ENCODE peak calls at places on chromosome 17, in ten cellular contexts. R, Z, B, W, V, U, D, O, F and J are unnamed samples.

GRCh38 chr17:28008526-28008925 is 34.0 kb upstream of the NLK start:
- DNase-seq in R (peak; percentile 6), Z (peak; percentile 36), B (peak; percentile 76), W (peak; percentile 67), V (no peak), U (peak; percentile 66), D (peak; percentile 2), O (peak; percentile 13), F (peak; percentile 71), J (no peak)

GRCh38 chr17:29664743-29665479 is 42.2 kb upstream of the CORO6 start:
- DNase-seq in R (no peak), Z (no peak), B (no peak), W (no peak), V (peak; percentile 37), U (peak; percentile 73), D (peak; percentile 16), O (no peak), F (no peak), J (no peak)

GRCh38 chr17:48047113-48047740 is 932 bp upstream of the NFE2L1 start:
- DNase-seq in R (peak; percentile 29), Z (no peak), B (no peak), W (no peak), V (no peak), U (no peak), D (no peak), O (no peak), F (no peak), J (no peak)

GRCh38 chr17:9802294-9802693 is 10.9 kb upstream of the DHRS7C start:
- DNase-seq in R (no peak), Z (peak; percentile 59), B (no peak), W (no peak), V (no peak), U (no peak), D (no peak), O (no peak), F (no peak), J (no peak)

GRCh38 chr17:19867094-19867653 is 562 bp downstream of the ULK2 start:
- DNase-seq in R (peak; percentile 54), Z (peak; percentile 83), B (peak; percentile 62), W (peak; percentile 73), V (peak; percentile 70), U (peak; percentile 54), D (no peak), O (peak; percentile 72), F (peak; percentile 74), J (peak; percentile 46)

GRCh38 chr17:55266051-55266957 is 1.5 kb downstream of the HLF start:
- DNase-seq in R (no peak), Z (peak; percentile 50), B (peak; percentile 10), W (no peak), V (no peak), U (no peak), D (no peak), O (no peak), F (no peak), J (no peak)

GRCh38 chr17:50517504-50518264 is 9.4 kb downstream of the MYCBPAP start:
- DNase-seq in R (no peak), Z (no peak), B (no peak), W (no peak), V (no peak), U (no peak), D (no peak), O (no peak), F (no peak), J (no peak)

GRCh38 chr17:58513391-58513912 is 986 bp downstream of the MTMR4 start:
- DNase-seq in R (peak; percentile 21), Z (no peak), B (no peak), W (no peak), V (peak; percentile 51), U (no peak), D (no peak), O (peak; percentile 68), F (peak; percentile 12), J (no peak)

GRCh38 chr17:44071772-44072171 is 1.2 kb downstream of the G6PC3 start:
- DNase-seq in R (no peak), Z (no peak), B (no peak), W (no peak), V (no peak), U (peak; percentile 14), D (no peak), O (no peak), F (no peak), J (no peak)

GRCh38 chr17:44067547-44067945 is 1.1 kb upstream of the LSM12 start:
- DNase-seq in R (no peak), Z (no peak), B (no peak), W (no peak), V (no peak), U (no peak), D (no peak), O (no peak), F (no peak), J (no peak)

GRCh38 chr17:44071198-44071520 is 624 bp downstream of the G6PC3 start:
- DNase-seq in R (no peak), Z (no peak), B (no peak), W (no peak), V (no peak), U (peak; percentile 88), D (no peak), O (no peak), F (no peak), J (no peak)

GRCh38 chr17:44069974-44070454 is 521 bp upstream of the G6PC3 start:
- DNase-seq in R (peak; percentile 12), Z (no peak), B (no peak), W (peak; percentile 46), V (no peak), U (no peak), D (no peak), O (no peak), F (peak; percentile 38), J (no peak)

DNA sequence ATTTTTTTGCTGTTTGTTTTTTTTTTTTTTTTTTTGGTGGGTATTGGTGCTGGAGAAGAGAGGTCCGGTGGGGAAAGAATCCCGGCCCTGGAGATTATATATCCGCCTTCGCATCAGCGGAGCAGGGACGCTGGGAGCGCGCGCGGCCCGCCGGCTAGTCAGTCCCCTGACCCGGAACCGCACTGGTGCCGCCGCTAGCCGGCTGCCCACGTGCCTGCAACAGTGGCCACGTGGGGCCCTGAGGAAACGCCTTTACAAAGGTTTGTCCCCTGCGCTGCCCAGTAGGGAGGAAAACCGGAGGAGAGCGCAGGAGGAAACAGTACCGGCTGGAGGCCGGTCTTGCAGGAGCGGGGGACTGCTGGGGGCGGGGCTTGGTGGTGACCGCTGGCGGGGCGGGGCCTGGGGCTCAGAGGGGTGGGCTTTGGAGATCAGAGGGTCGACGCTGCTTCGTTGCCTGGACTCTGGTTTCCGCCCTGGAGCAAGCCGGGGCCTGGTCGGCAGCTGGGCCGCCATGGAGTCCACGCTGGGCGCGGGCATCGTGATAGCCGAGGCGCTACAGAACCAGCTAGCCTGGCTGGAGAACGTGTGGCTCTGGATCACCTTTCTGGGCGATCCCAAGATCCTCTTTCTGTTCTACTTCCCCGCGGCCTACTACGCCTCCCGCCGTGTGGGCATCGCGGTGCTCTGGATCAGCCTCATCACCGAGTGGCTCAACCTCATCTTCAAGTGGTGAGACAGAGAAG is at the start of gene G6PC3:
- DNase-seq in R (peak; percentile 89), Z (peak; percentile 98), B (peak; percentile 95), W (peak; percentile 93), V (peak; percentile 97), U (peak; percentile 98), D (peak; percentile 89), O (peak; percentile 98), F (peak; percentile 93), J (peak; percentile 69)
- TF ChIP-seq CTCF in R (no peak), Z (no peak), B (no peak), W (no peak), V (no peak), U (peak; percentile 11), D (peak; percentile 6), O (no peak), F (no peak), J (no peak)

GRCh38 chr17:491086-492014 is 138.7 kb upstream of the RPH3AL start:
- DNase-seq in R (peak; percentile 15), Z (peak; percentile 73), B (peak; percentile 52), W (peak; percentile 74), V (peak; percentile 49), U (peak; percentile 69), D (no peak), O (peak; percentile 21), F (peak; percentile 68), J (peak; percentile 57)
- TF ChIP-seq CTCF in R (no peak), Z (peak; percentile 15), B (no peak), W (no peak), V (no peak), U (no peak), D (peak; percentile 7), O (no peak), F (no peak), J (no peak)

GRCh38 chr17:13909901-13910519 is 159.3 kb upstream of the COX10 start:
- DNase-seq in R (no peak), Z (no peak), B (no peak), W (no peak), V (no peak), U (no peak), D (no peak), O (no peak), F (no peak), J (no peak)
- TF ChIP-seq CTCF in R (no peak), Z (no peak), B (no peak), W (no peak), V (no peak), U (no peak), D (no peak), O (no peak), F (no peak), J (no peak)

GRCh38 chr17:82019208-82019727 is 3.4 kb downstream of the CENPX start:
- DNase-seq in R (no peak), Z (no peak), B (no peak), W (no peak), V (no peak), U (no peak), D (no peak), O (no peak), F (no peak), J (no peak)

GRCh38 chr17:82016875-82017459 is 5.7 kb downstream of the CENPX start:
- DNase-seq in R (no peak), Z (no peak), B (no peak), W (no peak), V (no peak), U (no peak), D (no peak), O (no peak), F (no peak), J (no peak)

GRCh38 chr17:82016061-82016874 is 6.4 kb downstream of the CENPX start:
- DNase-seq in R (no peak), Z (no peak), B (no peak), W (no peak), V (no peak), U (no peak), D (no peak), O (no peak), F (no peak), J (no peak)

GRCh38 chr17:82018152-82019041 is 4.3 kb downstream of the CENPX start:
- DNase-seq in R (no peak), Z (no peak), B (no peak), W (no peak), V (no peak), U (no peak), D (no peak), O (no peak), F (no peak), J (no peak)

DNA sequence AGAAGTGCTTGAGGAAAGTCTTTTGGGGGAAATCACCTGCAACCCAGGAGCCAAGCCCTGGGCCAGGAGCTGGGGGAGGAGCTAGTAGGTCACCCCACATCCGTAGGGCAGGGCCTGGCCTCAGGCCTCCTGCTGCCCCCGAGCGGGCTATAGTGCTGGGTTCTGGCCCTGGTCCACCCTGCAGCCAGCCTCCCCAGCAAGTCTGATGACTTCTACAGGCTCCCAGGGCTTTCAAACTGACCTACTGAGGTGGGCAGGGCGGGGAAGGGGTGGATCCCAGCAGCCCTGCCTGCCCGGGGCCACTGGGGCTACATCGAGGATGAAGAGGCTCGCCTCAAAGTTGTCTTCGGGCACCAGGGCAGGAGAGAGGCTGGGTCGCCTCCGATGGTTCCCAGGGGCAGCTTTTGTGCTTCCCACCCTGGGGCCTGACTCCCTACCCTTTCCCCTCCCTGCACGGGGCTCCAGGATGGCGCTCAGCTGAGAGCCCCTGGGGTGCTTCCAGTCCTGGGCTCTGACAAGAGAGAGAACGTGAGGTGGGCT is 5.0 kb downstream of the CENPX start:
- DNase-seq in R (no peak), Z (no peak), B (no peak), W (no peak), V (no peak), U (no peak), D (no peak), O (no peak), F (no peak), J (no peak)
- TF ChIP-seq CTCF in R (no peak), Z (no peak), B (no peak), W (no peak), V (no peak), U (no peak), D (no peak), O (no peak), F (no peak), J (no peak)